ENCODE peak calls at places on chromosomes 11 and 22, in nine cellular contexts. Z is GM13976, C is endodermal cell, Y is Calu3, O is gastrocnemius medialis, V is heart left ventricle, H is mammary epithelial cell, N is GM12865, D is progenitor cell of endocrine pancreas. L is an unnamed sample.

GRCh38 chr22:50145741-50146439 is 24.6 kb upstream of the PANX2 start:
- DNase-seq in H (no peak), D (no peak), Y (no peak), C (no peak), O (no peak), N (no peak), V (no peak), Z (no peak), L (no peak)

GRCh38 chr11:120132645-120133185 is 5.2 kb downstream of the TRIM29 start:
- DNase-seq in N (no peak), Y (no peak), H (no peak), D (no peak), Z (no peak), O (no peak), C (no peak), V (no peak), L (no peak)

GRCh38 chr11:77473001-77473800 is 693 bp downstream of the PAK1 start:
- DNase-seq in Z (peak), N (peak), D (peak), O (peak), H (peak), C (peak), Y (peak), V (peak), L (peak)

GRCh38 chr11:119479685-119480275 is 56.8 kb upstream of the THY1 start:
- DNase-seq in H (peak), O (no peak), C (peak), N (peak), D (no peak), Y (no peak), V (no peak), Z (no peak), L (no peak)

GRCh38 chr11:22338465-22338810 is 257 bp downstream of the SLC17A6 start:
- DNase-seq in O (no peak), Y (no peak), D (no peak), Z (no peak), V (no peak), C (peak), H (no peak), N (no peak), L (no peak)

GRCh38 chr11:12019337-12019736 is 10.9 kb upstream of the DKK3 start:
- DNase-seq in N (no peak), H (peak), Z (no peak), O (no peak), C (no peak), V (no peak), Y (peak), D (peak), L (no peak)

GRCh38 chr11:119206512-119207299 is 567 bp downstream of the CBL start:
- DNase-seq in Y (peak), D (peak), O (peak), V (peak), C (no peak), N (peak), H (no peak), Z (peak), L (peak)

GRCh38 chr22:30565341-30565740 is 9.1 kb downstream of the GAL3ST1 start:
- DNase-seq in Z (no peak), N (no peak), Y (no peak), C (no peak), O (no peak), V (no peak), D (no peak), H (no peak), L (no peak)

GRCh38 chr11:61969838-61970452 is 2.5 kb upstream of the FTH1 start:
- DNase-seq in O (no peak), Z (no peak), V (no peak), N (no peak), Y (no peak), C (no peak), H (peak), D (no peak), L (no peak)

GRCh38 chr11:129703846-129704245 is 111.8 kb upstream of the TMEM45B start:
- DNase-seq in Z (no peak), Y (no peak), H (peak), V (no peak), O (no peak), N (no peak), C (no peak), D (no peak), L (no peak)

GRCh38 chr11:833114-833791 is 501 bp downstream of the CD151 start:
- DNase-seq in H (peak), O (no peak), V (peak), Z (peak), C (peak), D (peak), Y (peak), N (no peak), L (peak)

GRCh38 chr11:62921573-62922188 is 518 bp upstream of the CHRM1 start:
- DNase-seq in Z (no peak), D (no peak), Y (peak), C (peak), N (no peak), H (no peak), O (no peak), V (no peak), L (no peak)

GRCh38 chr22:24232124-24232523 is 12.8 kb downstream of the GGT5 start:
- DNase-seq in H (no peak), V (no peak), O (no peak), C (no peak), N (no peak), Z (peak), D (no peak), Y (no peak), L (no peak)

DNA sequence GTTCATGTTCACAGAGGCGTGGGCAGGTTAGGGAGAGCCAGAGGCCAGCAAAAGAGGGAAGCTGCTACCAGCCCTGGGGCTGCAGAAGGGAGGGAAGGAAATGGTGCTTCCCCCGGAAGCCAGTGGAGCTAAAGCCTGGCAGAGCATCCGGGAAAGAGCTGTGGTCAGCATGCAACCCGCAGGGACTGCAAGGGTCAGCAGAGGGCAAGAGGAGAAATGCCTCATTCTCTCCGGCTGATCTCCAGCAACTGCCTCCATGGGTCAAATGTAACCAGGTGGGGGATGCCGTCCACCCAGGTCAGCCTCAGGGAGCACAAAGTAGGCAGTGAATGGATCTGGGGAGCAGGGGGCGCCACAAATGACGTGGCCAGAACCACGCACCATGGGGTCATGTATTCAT is 36.9 kb upstream of the PRR5 start:
- DNase-seq in O (no peak), N (no peak), C (peak), Y (no peak), V (peak), H (no peak), D (no peak), Z (no peak), L (no peak)
- TF ChIP-seq CTCF in O (no peak), N (no peak), C (peak), Y (no peak), V (no peak), H (no peak), D (no peak), Z (no peak), L (no peak)

GRCh38 chr22:22891139-22891621 is 3.6 kb downstream of the IGLL5 start:
- DNase-seq in C (no peak), O (no peak), D (no peak), Y (no peak), V (no peak), Z (no peak), N (no peak), H (no peak), L (no peak)

GRCh38 chr22:22886546-22886945 is 1.1 kb upstream of the IGLL5 start:
- DNase-seq in O (no peak), Z (no peak), H (no peak), Y (no peak), N (no peak), C (peak), V (no peak), D (no peak), L (no peak)

GRCh38 chr22:22890085-22890484 is 2.5 kb downstream of the IGLL5 start:
- DNase-seq in O (no peak), C (no peak), Z (no peak), D (no peak), H (no peak), N (no peak), Y (no peak), V (no peak), L (no peak)

GRCh38 chr22:22887621-22888503 is at the start of gene IGLL5:
- DNase-seq in N (peak), Y (no peak), O (no peak), H (no peak), D (no peak), C (peak), Z (no peak), V (no peak), L (no peak)

GRCh38 chr22:22888509-22889353 is 1.1 kb downstream of the IGLL5 start:
- DNase-seq in V (no peak), Y (no peak), O (no peak), C (peak), N (no peak), Z (no peak), D (no peak), H (no peak), L (no peak)
- TF ChIP-seq CTCF in V (no peak), Y (no peak), O (no peak), C (no peak), N (no peak), Z (no peak), D (no peak), H (no peak), L (no peak)

GRCh38 chr22:36324414-36324813 is 63.4 kb downstream of the MYH9 start:
- DNase-seq in O (no peak), H (no peak), D (no peak), Z (no peak), Y (no peak), V (no peak), N (no peak), C (no peak), L (no peak)

GRCh38 chr22:36323855-36324331 is 63.9 kb downstream of the MYH9 start:
- DNase-seq in O (no peak), Y (no peak), D (no peak), H (no peak), V (peak), Z (no peak), C (no peak), N (no peak), L (no peak)

GRCh38 chr22:36322602-36322915 is 65.2 kb downstream of the MYH9 start:
- DNase-seq in H (no peak), N (no peak), D (no peak), Y (no peak), Z (no peak), V (no peak), C (no peak), O (no peak), L (no peak)

GRCh38 chr22:36321797-36322601 is 65.8 kb downstream of the MYH9 start:
- DNase-seq in Z (no peak), V (no peak), H (no peak), O (no peak), Y (no peak), N (no peak), C (no peak), D (no peak), L (no peak)

GRCh38 chr22:36323182-36323854 is 64.4 kb downstream of the MYH9 start:
- DNase-seq in V (peak), C (no peak), Z (no peak), N (no peak), D (no peak), Y (no peak), O (no peak), H (no peak), L (no peak)
- TF ChIP-seq CTCF in V (no peak), C (no peak), Z (no peak), N (no peak), D (no peak), Y (no peak), O (no peak), H (no peak), L (no peak)

GRCh38 chr11:32586576-32587190 is 3.1 kb downstream of the EIF3M start:
- DNase-seq in Y (peak), H (peak), C (no peak), D (no peak), V (no peak), Z (no peak), N (peak), O (no peak), L (no peak)
- TF ChIP-seq CTCF in Y (no peak), H (peak), C (peak), D (peak), V (no peak), Z (no peak), N (peak), O (no peak), L (no peak)

GRCh38 chr11:72580648-72580950 is 93.6 kb downstream of the PDE2A start:
- DNase-seq in D (no peak), Y (no peak), Z (no peak), V (no peak), O (no peak), C (peak), N (no peak), H (no peak), L (no peak)
- TF ChIP-seq CTCF in D (no peak), Y (no peak), Z (no peak), V (no peak), O (no peak), C (no peak), N (no peak), H (no peak), L (no peak)

DNA sequence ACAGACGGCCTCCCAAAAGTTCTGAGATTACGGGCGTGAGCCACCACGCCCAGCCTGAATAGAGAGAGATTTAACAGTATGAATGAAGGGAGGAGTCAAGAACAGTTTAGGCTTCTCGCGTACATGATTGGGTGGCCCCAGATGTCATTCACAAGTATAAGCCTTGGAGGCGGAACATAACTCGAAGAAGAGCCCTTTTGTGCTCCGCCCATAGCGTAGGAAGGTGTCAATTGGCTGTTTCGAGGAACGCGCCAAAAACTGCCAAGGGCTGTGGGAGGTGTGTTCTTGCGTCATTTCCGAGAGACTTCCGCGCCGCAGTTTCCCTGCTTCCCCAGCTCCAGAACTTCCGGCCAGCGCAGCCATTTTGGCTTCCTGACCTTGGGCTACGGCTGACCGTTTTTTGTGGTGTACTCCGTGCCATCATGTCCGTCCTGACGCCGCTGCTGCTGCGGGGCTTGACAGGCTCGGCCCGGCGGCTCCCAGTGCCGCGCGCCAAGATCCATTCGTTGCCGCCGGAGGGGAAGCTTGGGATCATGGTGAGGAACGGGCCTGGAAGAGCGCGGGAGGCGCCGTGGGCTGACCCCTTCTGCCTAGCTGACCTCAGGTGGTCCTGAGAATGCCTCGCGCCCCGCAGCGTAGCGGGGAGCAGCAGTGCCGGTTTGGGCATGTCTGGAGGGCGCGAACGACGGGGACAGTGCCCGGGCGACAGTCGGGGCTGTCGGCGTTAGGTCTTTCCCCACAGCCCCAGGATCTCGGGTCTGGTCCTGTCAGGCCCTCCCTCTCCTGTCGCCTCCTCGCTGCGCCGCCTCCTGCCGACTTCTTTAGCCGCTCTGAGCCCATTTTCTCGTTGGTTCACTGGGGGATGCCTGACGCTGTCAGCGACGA is at the start of gene COX8A:
- DNase-seq in H (peak), Z (peak), C (peak), N (peak), D (peak), O (peak), Y (peak), V (peak), L (peak)
- TF ChIP-seq CTCF in H (peak), Z (peak), C (peak), N (no peak), D (peak), O (peak), Y (no peak), V (peak), L (no peak)

DNA sequence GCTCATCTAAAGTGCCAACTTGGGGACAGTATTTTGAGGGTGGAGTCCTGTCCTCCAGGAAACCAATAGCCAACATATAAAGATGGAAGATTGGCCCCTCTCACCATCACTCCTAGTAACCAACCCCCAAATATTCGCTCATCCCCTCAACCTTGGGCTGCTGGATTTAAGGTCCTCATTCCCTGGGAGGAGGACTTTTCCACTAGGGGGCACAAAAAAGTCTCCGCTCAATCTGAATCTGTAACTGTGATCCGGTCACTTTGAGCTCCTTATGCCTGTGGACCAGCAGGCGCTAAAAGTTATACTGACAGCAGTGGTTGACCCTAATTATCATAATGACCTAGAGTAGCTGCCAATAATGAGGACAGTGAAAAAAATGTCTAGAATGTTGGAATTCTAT is 20.5 kb upstream of the CLPB start:
- DNase-seq in Z (no peak), V (no peak), D (no peak), N (no peak), O (no peak), H (no peak), C (no peak), Y (no peak), L (no peak)
- TF ChIP-seq CTCF in Z (no peak), V (peak), D (no peak), N (no peak), O (no peak), H (no peak), C (peak), Y (no peak), L (no peak)

DNA sequence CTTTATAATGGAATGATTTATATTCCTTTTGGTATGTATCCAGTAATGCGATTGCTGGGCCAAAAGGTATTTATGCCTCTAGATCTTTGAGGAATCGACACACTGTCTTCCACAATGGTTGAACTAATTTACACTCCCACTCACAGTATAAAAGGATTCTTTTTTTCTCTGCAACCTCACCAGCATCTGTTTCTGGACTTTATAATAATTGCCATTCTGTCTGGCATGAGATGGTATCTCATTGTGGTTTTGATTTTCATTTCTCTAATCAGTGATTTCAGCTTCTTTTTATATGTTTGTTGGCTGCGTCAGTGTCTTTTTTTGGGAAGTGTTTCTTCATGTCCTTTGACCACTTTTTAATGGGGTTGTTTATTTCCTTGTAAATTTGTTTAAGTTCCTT is 679.3 kb downstream of the JRKL start:
- DNase-seq in Y (no peak), O (no peak), D (no peak), N (no peak), Z (no peak), H (no peak), V (no peak), C (no peak), L (no peak)
- TF ChIP-seq CTCF in Y (no peak), O (no peak), D (no peak), N (no peak), Z (no peak), H (no peak), V (no peak), C (no peak), L (no peak)

L was measured in glutamatergic neuron.